ENCODE peak calls at places on chromosomes 3 and 15, in four cellular contexts. P is breast epithelium, D is mesendoderm, I is aorta. E is an unnamed sample. For H3K4me1, the result is how much of the 10 kb centered on the place peaks cover.

GRCh38 chr15:42385206-42385979 is 26.1 kb downstream of the CAPN3 start:
- DNase-seq in P (no peak), D (peak), I (no peak), E (no peak)

GRCh38 chr3:140501054-140501769 is 176.7 kb upstream of the TRIM42 start:
- DNase-seq in P (peak), D (peak), I (no peak), E (no peak)

GRCh38 chr3:169668081-169668956 is 4.8 kb upstream of the MECOM start:
- DNase-seq in P (no peak), D (peak), I (peak), E (peak)

GRCh38 chr15:45486317-45486716 is 36.2 kb downstream of the SLC30A4 start:
- DNase-seq in P (no peak), D (no peak), I (no peak), E (no peak)

GRCh38 chr3:61645148-61645547 is 83.8 kb downstream of the PTPRG start:
- DNase-seq in P (no peak), D (no peak), I (no peak), E (no peak)

GRCh38 chr3:197458179-197458707 is 97.5 kb downstream of the BDH1 start:
- DNase-seq in P (no peak), D (no peak), I (no peak), E (no peak)

GRCh38 chr3:126343675-126344074 is 13.5 kb downstream of the KLF15 start:
- DNase-seq in P (no peak), D (no peak), I (peak), E (peak)

GRCh38 chr3:13537926-13538325 is 11.0 kb upstream of the FBLN2 start:
- DNase-seq in P (no peak), D (no peak), I (peak), E (peak)

GRCh38 chr15:98322551-98322950 is 325.8 kb upstream of the IGF1R start:
- DNase-seq in P (peak), D (peak), I (no peak), E (no peak)

GRCh38 chr3:182980204-182981037 is at the start of gene DCUN1D1:
- DNase-seq in P (peak), D (peak), I (peak), E (peak)

GRCh38 chr3:98445949-98446406 is 17.0 kb upstream of the OR5K1 start:
- DNase-seq in P (no peak), D (no peak), I (no peak), E (no peak)

GRCh38 chr15:67042490-67043181 is 22.8 kb upstream of the SMAD3 start:
- DNase-seq in P (no peak), D (no peak), I (no peak), E (no peak)

GRCh38 chr3:197487911-197488391 is 67.8 kb downstream of the BDH1 start:
- DNase-seq in P (peak), D (no peak), I (peak), E (peak)

GRCh38 chr3:71564361-71564760 is 19.2 kb downstream of the FOXP1 start:
- DNase-seq in P (no peak), D (no peak), I (no peak), E (no peak)

GRCh38 chr3:66195347-66195783 is 25.4 kb upstream of the SLC25A26 start:
- DNase-seq in P (no peak), D (peak), I (peak), E (peak)

GRCh38 chr3:12963869-12964712 is 109.1 kb downstream of the IQSEC1 start:
- DNase-seq in P (no peak), D (no peak), I (peak), E (no peak)

GRCh38 chr3:59920801-59921200 is 871.0 kb upstream of the CFAP20DC start:
- DNase-seq in P (no peak), D (no peak), I (no peak), E (no peak)

GRCh38 chr3:73378207-73378606 is 246.5 kb downstream of the PDZRN3 start:
- DNase-seq in P (no peak), D (no peak), I (no peak), E (no peak)

GRCh38 chr15:29097971-29098370 is 171.7 kb downstream of the NSMCE3 start:
- DNase-seq in P (no peak), D (no peak), I (peak), E (no peak)

GRCh38 chr3:53940651-53941050 is 49.0 kb upstream of the SELENOK start:
- DNase-seq in P (no peak), D (no peak), I (no peak), E (no peak)

GRCh38 chr15:62940755-62941361 is 101.7 kb upstream of the TPM1 start:
- DNase-seq in P (peak), D (peak), I (peak), E (peak)

GRCh38 chr3:69107841-69108240 is 14.6 kb downstream of the LMOD3 start:
- DNase-seq in P (no peak), D (no peak), I (no peak), E (no peak)

GRCh38 chr3:115766587-115767492 is 143.5 kb downstream of the GAP43 start:
- DNase-seq in P (no peak), D (peak), I (no peak), E (no peak)

GRCh38 chr15:86064326-86064725 is 15.3 kb upstream of the AGBL1 start:
- DNase-seq in P (no peak), D (no peak), I (no peak), E (no peak)
- H3K27ac ChIP-seq in P (no peak), D (no peak), I (no peak), E (no peak)

DNA sequence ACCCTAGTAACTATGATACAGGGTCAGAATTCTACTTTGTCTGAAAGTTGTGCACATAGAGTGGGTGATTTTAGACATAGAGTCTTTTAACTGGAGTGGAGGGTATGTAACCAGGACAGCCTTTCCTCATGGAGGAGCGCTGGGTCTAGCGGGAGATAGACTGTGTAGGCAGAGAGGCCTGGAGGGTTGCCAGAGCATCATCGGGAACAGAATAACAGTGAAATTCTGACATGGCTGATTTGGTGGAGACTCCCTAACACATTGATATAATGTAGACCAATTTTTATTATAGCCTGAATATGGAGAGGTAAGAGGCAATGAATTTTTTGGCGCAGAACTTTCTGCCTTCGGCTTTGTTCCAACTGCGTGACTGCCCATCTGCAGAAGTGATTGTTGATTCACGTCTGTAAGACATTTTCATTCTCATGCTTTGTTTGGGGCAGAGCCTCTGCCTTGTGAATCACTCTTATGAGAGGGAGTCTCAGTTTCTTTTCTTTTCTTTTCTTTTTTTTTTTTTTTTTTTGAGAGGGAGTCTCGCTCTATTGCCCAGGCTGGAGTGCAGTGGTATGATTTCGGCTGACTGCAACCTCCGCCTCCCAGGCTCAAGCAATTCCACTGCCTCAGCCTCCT is 16.0 kb downstream of the LPP start:
- DNase-seq in P (no peak), D (no peak), I (peak), E (no peak)
- H3K4me1 ChIP-seq in P (under half), D (under half), I (under half), E (under half)

DNA sequence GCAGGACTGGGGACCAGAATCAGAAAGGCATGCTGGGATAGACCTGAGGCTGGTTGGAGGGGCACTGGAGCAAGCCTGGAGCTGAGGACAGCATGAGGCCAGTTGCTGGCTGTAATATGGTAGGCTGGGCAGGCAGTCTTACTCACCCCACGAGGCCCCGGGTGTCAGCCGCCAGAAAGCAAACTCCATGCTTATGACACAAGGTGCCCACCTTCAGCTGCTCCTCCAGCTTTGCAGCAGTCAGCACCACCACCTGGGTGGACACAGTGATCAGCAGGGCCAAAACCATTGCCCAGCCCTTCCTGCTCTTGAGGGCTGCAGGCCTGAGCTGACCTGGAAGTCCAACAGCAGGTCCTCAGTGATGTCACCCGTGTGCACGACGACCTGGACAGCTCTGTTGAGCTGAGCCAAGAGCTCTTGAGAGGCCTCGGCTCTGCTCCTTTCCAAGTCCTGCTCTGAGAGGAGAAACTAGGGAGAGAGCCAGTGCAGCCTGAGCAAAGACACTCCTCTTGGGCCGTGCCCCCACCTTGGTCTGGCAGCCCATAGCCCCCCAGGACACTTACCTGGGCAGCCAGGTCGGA is 747 bp downstream of the UBA7 start:
- DNase-seq in P (no peak), D (no peak), I (no peak), E (peak)
- H3K27ac ChIP-seq in P (peak), D (no peak), I (peak), E (peak)

GRCh38 chr15:90418627-90419026 is 30.6 kb downstream of the IQGAP1 start:
- DNase-seq in P (no peak), D (no peak), I (no peak), E (no peak)
- H3K4me1 ChIP-seq in P (under half), D (under half), I (under half), E (half or more)

E was measured in heart left ventricle.